ENCODE peak calls at places on chromosomes 2 and 18, in seven cellular contexts. B is PC-3, R is fibroblast of lung, N is psoas muscle, C is sigmoid colon, F is lower lobe of right lung, Y is tibial artery. U is an unnamed sample.

GRCh38 chr18:48412339-48412929 is 3.3 kb upstream of the ZBTB7C start:
- DNase-seq in B (peak), R (no peak), N (no peak), C (no peak), F (no peak), Y (no peak), U (no peak)

GRCh38 chr18:11251229-11251890 is 102.0 kb upstream of the PIEZO2 start:
- DNase-seq in B (no peak), R (peak), N (peak), C (peak), F (no peak), Y (peak), U (peak)

GRCh38 chr2:71831208-71831577 is 316.5 kb downstream of the CYP26B1 start:
- DNase-seq in B (peak), R (peak), N (peak), C (no peak), F (no peak), Y (peak), U (no peak)

GRCh38 chr2:152098798-152099654 is at the start of gene CACNB4:
- DNase-seq in B (no peak), R (no peak), N (peak), C (no peak), F (peak), Y (peak), U (peak)

GRCh38 chr2:187877391-187877790 is 323.2 kb upstream of the TFPI start:
- DNase-seq in B (no peak), R (no peak), N (no peak), C (no peak), F (no peak), Y (no peak), U (no peak)

GRCh38 chr2:15940661-15941482 is 522 bp downstream of the MYCN start:
- DNase-seq in B (no peak), R (no peak), N (no peak), C (no peak), F (no peak), Y (no peak), U (no peak)

GRCh38 chr2:142037051-142037450 is 93.8 kb downstream of the LRP1B start:
- DNase-seq in B (peak), R (peak), N (no peak), C (no peak), F (no peak), Y (no peak), U (no peak)

GRCh38 chr18:64639536-64639935 is 490.6 kb upstream of the LINC00305 start:
- DNase-seq in B (peak), R (peak), N (no peak), C (no peak), F (no peak), Y (no peak), U (no peak)

GRCh38 chr2:161418715-161419337 is 2.7 kb downstream of the TBR1 start:
- DNase-seq in B (no peak), R (peak), N (no peak), C (no peak), F (no peak), Y (no peak), U (no peak)
- H3K27ac ChIP-seq in B (no peak), R (no peak), N (no peak), C (no peak), F (no peak), Y (no peak), U (no peak)

GRCh38 chr2:223537669-223538601 is 64.2 kb downstream of the SCG2 start:
- DNase-seq in B (peak), R (peak), N (no peak), C (no peak), F (no peak), Y (no peak), U (no peak)
- H3K27ac ChIP-seq in B (peak), R (no peak), N (no peak), C (no peak), F (no peak), Y (no peak), U (no peak)

GRCh38 chr18:46068763-46069162 is 3.3 kb downstream of the PSTPIP2 start:
- DNase-seq in B (no peak), R (no peak), N (no peak), C (no peak), F (no peak), Y (no peak), U (no peak)

GRCh38 chr18:46070683-46071614 is 1.1 kb downstream of the PSTPIP2 start:
- DNase-seq in B (no peak), R (no peak), N (no peak), C (peak), F (no peak), Y (no peak), U (no peak)

GRCh38 chr18:46070232-46070631 is 1.8 kb downstream of the PSTPIP2 start:
- DNase-seq in B (no peak), R (no peak), N (no peak), C (no peak), F (no peak), Y (no peak), U (no peak)

GRCh38 chr18:46067431-46068007 is 4.5 kb downstream of the PSTPIP2 start:
- DNase-seq in B (peak), R (peak), N (no peak), C (no peak), F (no peak), Y (no peak), U (no peak)

GRCh38 chr18:46069524-46069923 is 2.5 kb downstream of the PSTPIP2 start:
- DNase-seq in B (peak), R (peak), N (no peak), C (no peak), F (no peak), Y (no peak), U (no peak)
- H3K27ac ChIP-seq in B (no peak), R (no peak), N (peak), C (no peak), F (no peak), Y (no peak), U (peak)

GRCh38 chr2:218293715-218294429 is 1.6 kb upstream of the TMBIM1 start:
- DNase-seq in B (no peak), R (no peak), N (no peak), C (no peak), F (no peak), Y (no peak), U (no peak)

GRCh38 chr2:218292700-218293014 is 354 bp upstream of the TMBIM1 start:
- DNase-seq in B (no peak), R (no peak), N (no peak), C (no peak), F (no peak), Y (no peak), U (no peak)

GRCh38 chr2:218295029-218295428 is 2.7 kb upstream of the TMBIM1 start:
- DNase-seq in B (peak), R (no peak), N (no peak), C (no peak), F (no peak), Y (no peak), U (no peak)

GRCh38 chr2:218296200-218296599 is 3.9 kb upstream of the TMBIM1 start:
- DNase-seq in B (no peak), R (no peak), N (no peak), C (no peak), F (no peak), Y (no peak), U (no peak)

GRCh38 chr2:218294430-218294999 is 2.2 kb upstream of the TMBIM1 start:
- DNase-seq in B (no peak), R (no peak), N (no peak), C (no peak), F (no peak), Y (no peak), U (no peak)
- H3K27ac ChIP-seq in B (peak), R (no peak), N (no peak), C (no peak), F (peak), Y (peak), U (peak)